ENCODE peak calls at places on chromosomes 4 and X, in nine cellular contexts. One of them, this sample, is unnamed.

GRCh38 chrX:56813318-56813837 is 84.3 kb downstream of the NBDY start:
- DNase-seq in psoas muscle: peak; percentile 23
- DNase-seq in CD4-positive, alpha-beta T cell: peak; percentile 33
- DNase-seq in left ventricle myocardium inferior: no peak
- DNase-seq in cardiac muscle cell: no peak
- DNase-seq in astrocyte: peak; percentile 75
- DNase-seq in right atrium auricular region: peak; percentile 81
- DNase-seq in WERI-Rb-1: no peak
- DNase-seq in naive thymus-derived CD4-positive, alpha-beta T cell: peak; percentile 75
- DNase-seq in this sample: no peak

GRCh38 chr4:163693211-163693610 is 198.7 kb downstream of the TMA16 start:
- DNase-seq in left ventricle myocardium inferior: no peak
- DNase-seq in naive thymus-derived CD4-positive, alpha-beta T cell: no peak
- DNase-seq in cardiac muscle cell: no peak
- DNase-seq in astrocyte: peak; percentile 76
- DNase-seq in CD4-positive, alpha-beta T cell: no peak
- DNase-seq in psoas muscle: no peak
- DNase-seq in WERI-Rb-1: no peak
- DNase-seq in right atrium auricular region: no peak
- DNase-seq in this sample: peak; percentile 46

GRCh38 chrX:31353095-31353494 is 281.3 kb upstream of the FTHL17 start:
- DNase-seq in naive thymus-derived CD4-positive, alpha-beta T cell: no peak
- DNase-seq in right atrium auricular region: no peak
- DNase-seq in left ventricle myocardium inferior: no peak
- DNase-seq in cardiac muscle cell: no peak
- DNase-seq in astrocyte: peak; percentile 68
- DNase-seq in CD4-positive, alpha-beta T cell: no peak
- DNase-seq in psoas muscle: no peak
- DNase-seq in WERI-Rb-1: no peak
- DNase-seq in this sample: no peak

GRCh38 chr4:40719008-40719623 is 30.6 kb upstream of the NSUN7 start:
- DNase-seq in naive thymus-derived CD4-positive, alpha-beta T cell: peak; percentile 39
- DNase-seq in cardiac muscle cell: peak; percentile 68
- DNase-seq in astrocyte: peak; percentile 47
- DNase-seq in right atrium auricular region: no peak
- DNase-seq in psoas muscle: no peak
- DNase-seq in CD4-positive, alpha-beta T cell: no peak
- DNase-seq in left ventricle myocardium inferior: no peak
- DNase-seq in WERI-Rb-1: peak; percentile 58
- DNase-seq in this sample: no peak

GRCh38 chr4:78612398-78613005 is 60.9 kb downstream of the ANXA3 start:
- DNase-seq in left ventricle myocardium inferior: no peak
- DNase-seq in CD4-positive, alpha-beta T cell: no peak
- DNase-seq in naive thymus-derived CD4-positive, alpha-beta T cell: no peak
- DNase-seq in psoas muscle: no peak
- DNase-seq in astrocyte: no peak
- DNase-seq in WERI-Rb-1: no peak
- DNase-seq in cardiac muscle cell: peak; percentile 35
- DNase-seq in right atrium auricular region: no peak
- DNase-seq in this sample: peak; percentile 26

GRCh38 chr4:30719363-30720020 is 677 bp upstream of the PCDH7 start:
- DNase-seq in psoas muscle: peak; percentile 13
- DNase-seq in CD4-positive, alpha-beta T cell: no peak
- DNase-seq in cardiac muscle cell: peak; percentile 89
- DNase-seq in right atrium auricular region: no peak
- DNase-seq in naive thymus-derived CD4-positive, alpha-beta T cell: no peak
- DNase-seq in WERI-Rb-1: peak; percentile 65
- DNase-seq in astrocyte: peak; percentile 70
- DNase-seq in left ventricle myocardium inferior: peak; percentile 57
- DNase-seq in this sample: no peak

GRCh38 chrX:115592997-115593734 is 32.2 kb downstream of the PLS3 start:
- DNase-seq in left ventricle myocardium inferior: no peak
- DNase-seq in psoas muscle: no peak
- DNase-seq in WERI-Rb-1: no peak
- DNase-seq in cardiac muscle cell: peak; percentile 17
- DNase-seq in astrocyte: peak; percentile 56
- DNase-seq in naive thymus-derived CD4-positive, alpha-beta T cell: no peak
- DNase-seq in CD4-positive, alpha-beta T cell: no peak
- DNase-seq in right atrium auricular region: no peak
- DNase-seq in this sample: no peak

GRCh38 chr4:472881-473574 is 25.9 kb downstream of the ZNF721 start:
- DNase-seq in CD4-positive, alpha-beta T cell: no peak
- DNase-seq in naive thymus-derived CD4-positive, alpha-beta T cell: peak; percentile 34
- DNase-seq in psoas muscle: no peak
- DNase-seq in right atrium auricular region: no peak
- DNase-seq in left ventricle myocardium inferior: no peak
- DNase-seq in cardiac muscle cell: no peak
- DNase-seq in astrocyte: no peak
- DNase-seq in WERI-Rb-1: peak; percentile 30
- DNase-seq in this sample: no peak

GRCh38 chrX:129706395-129707072 is 32.2 kb upstream of the XPNPEP2 start:
- DNase-seq in naive thymus-derived CD4-positive, alpha-beta T cell: no peak
- DNase-seq in CD4-positive, alpha-beta T cell: no peak
- DNase-seq in psoas muscle: peak; percentile 41
- DNase-seq in left ventricle myocardium inferior: peak; percentile 59
- DNase-seq in right atrium auricular region: no peak
- DNase-seq in astrocyte: no peak
- DNase-seq in WERI-Rb-1: no peak
- DNase-seq in cardiac muscle cell: no peak
- DNase-seq in this sample: no peak

GRCh38 chr4:677431-678293 is 3.3 kb downstream of the MYL5 start:
- DNase-seq in naive thymus-derived CD4-positive, alpha-beta T cell: no peak
- DNase-seq in cardiac muscle cell: no peak
- DNase-seq in astrocyte: no peak
- DNase-seq in psoas muscle: no peak
- DNase-seq in CD4-positive, alpha-beta T cell: no peak
- DNase-seq in left ventricle myocardium inferior: no peak
- DNase-seq in WERI-Rb-1: no peak
- DNase-seq in right atrium auricular region: no peak
- DNase-seq in this sample: no peak

GRCh38 chr4:122218762-122219161 is 66.6 kb downstream of the BLTP1 start:
- DNase-seq in WERI-Rb-1: no peak
- DNase-seq in naive thymus-derived CD4-positive, alpha-beta T cell: peak; percentile 4
- DNase-seq in psoas muscle: no peak
- DNase-seq in CD4-positive, alpha-beta T cell: no peak
- DNase-seq in cardiac muscle cell: peak; percentile 35
- DNase-seq in astrocyte: no peak
- DNase-seq in right atrium auricular region: no peak
- DNase-seq in left ventricle myocardium inferior: no peak
- DNase-seq in this sample: no peak

GRCh38 chr4:121070696-121071639 is 1.4 kb downstream of the NDNF start:
- DNase-seq in WERI-Rb-1: peak; percentile 84
- DNase-seq in astrocyte: no peak
- DNase-seq in CD4-positive, alpha-beta T cell: no peak
- DNase-seq in left ventricle myocardium inferior: peak; percentile 40
- DNase-seq in naive thymus-derived CD4-positive, alpha-beta T cell: peak; percentile 24
- DNase-seq in psoas muscle: peak; percentile 47
- DNase-seq in cardiac muscle cell: peak; percentile 67
- DNase-seq in right atrium auricular region: no peak
- DNase-seq in this sample: no peak

GRCh38 chrX:1885116-1885515 is 270.3 kb downstream of the ASMT start:
- DNase-seq in astrocyte: no peak
- DNase-seq in left ventricle myocardium inferior: no peak
- DNase-seq in WERI-Rb-1: no peak
- DNase-seq in naive thymus-derived CD4-positive, alpha-beta T cell: no peak
- DNase-seq in cardiac muscle cell: no peak
- DNase-seq in right atrium auricular region: no peak
- DNase-seq in psoas muscle: no peak
- DNase-seq in CD4-positive, alpha-beta T cell: no peak
- DNase-seq in this sample: no peak

GRCh38 chr4:122632396-122633143 is 11.7 kb upstream of the IL21 start:
- DNase-seq in naive thymus-derived CD4-positive, alpha-beta T cell: no peak
- DNase-seq in left ventricle myocardium inferior: no peak
- DNase-seq in psoas muscle: no peak
- DNase-seq in astrocyte: peak; percentile 74
- DNase-seq in right atrium auricular region: no peak
- DNase-seq in CD4-positive, alpha-beta T cell: no peak
- DNase-seq in cardiac muscle cell: no peak
- DNase-seq in WERI-Rb-1: no peak
- DNase-seq in this sample: no peak

GRCh38 chrX:108165349-108166111 is 74.0 kb downstream of the ATG4A start:
- DNase-seq in CD4-positive, alpha-beta T cell: no peak
- DNase-seq in left ventricle myocardium inferior: no peak
- DNase-seq in right atrium auricular region: no peak
- DNase-seq in cardiac muscle cell: peak; percentile 67
- DNase-seq in astrocyte: peak; percentile 21
- DNase-seq in WERI-Rb-1: peak; percentile 10
- DNase-seq in psoas muscle: no peak
- DNase-seq in naive thymus-derived CD4-positive, alpha-beta T cell: no peak
- DNase-seq in this sample: peak; percentile 4

GRCh38 chrX:134571831-134572230 is 86.4 kb downstream of the PLAC1 start:
- DNase-seq in left ventricle myocardium inferior: no peak
- DNase-seq in astrocyte: no peak
- DNase-seq in CD4-positive, alpha-beta T cell: no peak
- DNase-seq in psoas muscle: no peak
- DNase-seq in WERI-Rb-1: no peak
- DNase-seq in naive thymus-derived CD4-positive, alpha-beta T cell: no peak
- DNase-seq in cardiac muscle cell: no peak
- DNase-seq in right atrium auricular region: no peak
- DNase-seq in this sample: no peak
- H3K27ac ChIP-seq in left ventricle myocardium inferior: no peak overlapping the region
- H3K27ac ChIP-seq in astrocyte: no peak overlapping the region
- H3K27ac ChIP-seq in CD4-positive, alpha-beta T cell: no peak overlapping the region
- H3K27ac ChIP-seq in psoas muscle: no peak overlapping the region
- H3K27ac ChIP-seq in WERI-Rb-1: no peak overlapping the region
- H3K27ac ChIP-seq in naive thymus-derived CD4-positive, alpha-beta T cell: no peak overlapping the region
- H3K27ac ChIP-seq in cardiac muscle cell: no peak overlapping the region
- H3K27ac ChIP-seq in right atrium auricular region: no peak overlapping the region
- H3K27ac ChIP-seq in this sample: no peak overlapping the region

GRCh38 chr4:80187677-80188076 is 9.6 kb upstream of the PRDM8 start:
- DNase-seq in naive thymus-derived CD4-positive, alpha-beta T cell: no peak
- DNase-seq in cardiac muscle cell: no peak
- DNase-seq in right atrium auricular region: no peak
- DNase-seq in WERI-Rb-1: no peak
- DNase-seq in CD4-positive, alpha-beta T cell: no peak
- DNase-seq in astrocyte: no peak
- DNase-seq in left ventricle myocardium inferior: no peak
- DNase-seq in psoas muscle: no peak
- DNase-seq in this sample: no peak

GRCh38 chr4:80184053-80184790 is 13.1 kb upstream of the PRDM8 start:
- DNase-seq in right atrium auricular region: peak; percentile 78
- DNase-seq in cardiac muscle cell: peak; percentile 92
- DNase-seq in WERI-Rb-1: peak; percentile 95
- DNase-seq in naive thymus-derived CD4-positive, alpha-beta T cell: peak; percentile 91
- DNase-seq in CD4-positive, alpha-beta T cell: peak; percentile 93
- DNase-seq in astrocyte: peak; percentile 57
- DNase-seq in psoas muscle: peak; percentile 91
- DNase-seq in left ventricle myocardium inferior: peak; percentile 87
- DNase-seq in this sample: no peak

GRCh38 chr4:80186666-80187065 is 10.6 kb upstream of the PRDM8 start:
- DNase-seq in right atrium auricular region: no peak
- DNase-seq in astrocyte: no peak
- DNase-seq in naive thymus-derived CD4-positive, alpha-beta T cell: no peak
- DNase-seq in left ventricle myocardium inferior: no peak
- DNase-seq in CD4-positive, alpha-beta T cell: no peak
- DNase-seq in psoas muscle: no peak
- DNase-seq in cardiac muscle cell: no peak
- DNase-seq in WERI-Rb-1: peak; percentile 78
- DNase-seq in this sample: no peak

GRCh38 chr4:80184791-80185756 is 12.2 kb upstream of the PRDM8 start:
- DNase-seq in left ventricle myocardium inferior: no peak
- DNase-seq in CD4-positive, alpha-beta T cell: no peak
- DNase-seq in right atrium auricular region: no peak
- DNase-seq in naive thymus-derived CD4-positive, alpha-beta T cell: no peak
- DNase-seq in cardiac muscle cell: peak; percentile 13
- DNase-seq in astrocyte: no peak
- DNase-seq in psoas muscle: no peak
- DNase-seq in WERI-Rb-1: peak; percentile 46
- DNase-seq in this sample: no peak

GRCh38 chr4:80185787-80186548 is 11.3 kb upstream of the PRDM8 start:
- DNase-seq in astrocyte: no peak
- DNase-seq in psoas muscle: no peak
- DNase-seq in right atrium auricular region: no peak
- DNase-seq in left ventricle myocardium inferior: no peak
- DNase-seq in cardiac muscle cell: peak; percentile 30
- DNase-seq in WERI-Rb-1: no peak
- DNase-seq in naive thymus-derived CD4-positive, alpha-beta T cell: no peak
- DNase-seq in CD4-positive, alpha-beta T cell: no peak
- DNase-seq in this sample: no peak
- H3K27me3 ChIP-seq in astrocyte: peaks cover 54% of the 10 kb centered on the region
- H3K27me3 ChIP-seq in psoas muscle: no peaks in the 10 kb centered on the region
- H3K27me3 ChIP-seq in right atrium auricular region: no peaks in the 10 kb centered on the region
- H3K27me3 ChIP-seq in left ventricle myocardium inferior: peaks cover 70% of the 10 kb centered on the region
- H3K27me3 ChIP-seq in cardiac muscle cell: peaks cover 84% of the 10 kb centered on the region
- H3K27me3 ChIP-seq in WERI-Rb-1: no peaks in the 10 kb centered on the region
- H3K27me3 ChIP-seq in naive thymus-derived CD4-positive, alpha-beta T cell: no peaks in the 10 kb centered on the region
- H3K27me3 ChIP-seq in CD4-positive, alpha-beta T cell: no peaks in the 10 kb centered on the region
- H3K27me3 ChIP-seq in this sample: no peaks in the 10 kb centered on the region

GRCh38 chr4:13577660-13578059 is 33.4 kb upstream of the NKX3-2 start:
- DNase-seq in WERI-Rb-1: no peak
- DNase-seq in CD4-positive, alpha-beta T cell: no peak
- DNase-seq in right atrium auricular region: no peak
- DNase-seq in psoas muscle: no peak
- DNase-seq in left ventricle myocardium inferior: no peak
- DNase-seq in astrocyte: no peak
- DNase-seq in naive thymus-derived CD4-positive, alpha-beta T cell: no peak
- DNase-seq in cardiac muscle cell: no peak
- DNase-seq in this sample: no peak
- H3K27ac ChIP-seq in WERI-Rb-1: no peak overlapping the region
- H3K27ac ChIP-seq in CD4-positive, alpha-beta T cell: no peak overlapping the region
- H3K27ac ChIP-seq in right atrium auricular region: no peak overlapping the region
- H3K27ac ChIP-seq in psoas muscle: no peak overlapping the region
- H3K27ac ChIP-seq in left ventricle myocardium inferior: no peak overlapping the region
- H3K27ac ChIP-seq in astrocyte: no peak overlapping the region
- H3K27ac ChIP-seq in naive thymus-derived CD4-positive, alpha-beta T cell: no peak overlapping the region
- H3K27ac ChIP-seq in cardiac muscle cell: no peak overlapping the region
- H3K27ac ChIP-seq in this sample: no peak overlapping the region

DNA sequence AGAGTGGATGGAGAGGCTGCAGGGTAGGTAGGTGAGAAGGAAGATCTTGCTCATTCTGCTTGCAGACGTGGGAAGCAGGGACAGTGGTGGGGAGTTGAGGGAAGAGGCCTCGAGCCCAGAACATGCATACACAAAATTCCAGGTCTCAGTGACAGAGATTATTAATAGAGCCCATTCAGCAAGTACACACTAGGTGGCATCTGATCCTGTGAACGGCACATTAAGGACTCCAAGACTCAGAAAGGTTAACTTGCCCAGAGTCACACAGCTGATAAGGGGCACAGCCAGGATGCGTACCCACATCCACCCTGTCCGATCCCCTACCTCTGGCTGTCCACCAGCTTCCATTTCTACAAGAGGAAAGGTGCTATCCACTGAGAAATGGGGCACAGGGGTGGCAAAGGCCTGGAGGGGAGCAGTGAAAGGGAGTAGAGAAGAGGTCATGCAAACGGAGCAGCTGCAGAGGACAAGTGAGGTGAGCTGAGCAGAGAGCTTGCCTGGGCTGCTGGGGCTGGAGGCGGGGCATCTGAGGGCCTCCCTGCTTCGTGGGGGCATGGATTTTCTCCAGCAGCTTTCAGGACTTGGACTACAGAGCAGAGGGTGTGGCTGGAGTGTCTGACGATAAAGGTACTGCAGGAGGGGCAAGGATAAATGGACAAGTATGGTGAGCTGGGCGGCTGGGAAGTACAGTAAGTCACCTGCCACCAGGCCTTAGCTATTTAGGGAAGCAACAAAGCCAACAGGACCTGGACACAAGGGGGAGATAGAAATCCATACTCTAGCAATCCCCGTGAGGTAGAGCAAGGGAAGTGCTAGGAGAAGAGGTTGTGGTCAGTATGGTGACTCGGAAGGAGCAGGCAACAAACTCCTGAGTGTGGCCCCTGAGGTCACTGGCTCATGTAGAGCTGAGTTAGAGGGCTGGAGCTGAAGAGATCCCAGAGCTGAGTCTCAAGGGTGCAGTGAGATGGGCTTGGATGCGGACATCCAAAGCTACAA is 11.2 kb downstream of the IDS start:
- DNase-seq in naive thymus-derived CD4-positive, alpha-beta T cell: no peak
- DNase-seq in cardiac muscle cell: peak; percentile 18
- DNase-seq in WERI-Rb-1: peak; percentile 43
- DNase-seq in CD4-positive, alpha-beta T cell: no peak
- DNase-seq in right atrium auricular region: no peak
- DNase-seq in astrocyte: no peak
- DNase-seq in psoas muscle: no peak
- DNase-seq in left ventricle myocardium inferior: peak; percentile 37
- DNase-seq in this sample: no peak
- H3K27me3 ChIP-seq in naive thymus-derived CD4-positive, alpha-beta T cell: no peaks in the 10 kb centered on the region
- H3K27me3 ChIP-seq in cardiac muscle cell: no peaks in the 10 kb centered on the region
- H3K27me3 ChIP-seq in WERI-Rb-1: no peaks in the 10 kb centered on the region
- H3K27me3 ChIP-seq in CD4-positive, alpha-beta T cell: no peaks in the 10 kb centered on the region
- H3K27me3 ChIP-seq in right atrium auricular region: no peaks in the 10 kb centered on the region
- H3K27me3 ChIP-seq in astrocyte: no peaks in the 10 kb centered on the region
- H3K27me3 ChIP-seq in psoas muscle: no peaks in the 10 kb centered on the region
- H3K27me3 ChIP-seq in left ventricle myocardium inferior: no peaks in the 10 kb centered on the region
- H3K27me3 ChIP-seq in this sample: no peaks in the 10 kb centered on the region

This sample was measured in AG04450.